ENCODE peak calls at places on chromosomes 2 and 18, in seven cellular contexts. M is heart right ventricle; R is adipocyte; K is left ventricle myocardium inferior; Y is PC-3; O is tibial nerve; C is CD8-positive, alpha-beta memory T cell. B is an unnamed sample.

GRCh38 chr2:201887851-201888451 is 81.6 kb downstream of the CDK15 start:
- DNase-seq in Y (no peak), O (no peak), M (no peak), K (no peak), R (peak; percentile 30), C (no peak), B (no peak)

GRCh38 chr2:176500921-176501320 is 231.7 kb downstream of the MTX2 start:
- DNase-seq in C (no peak), Y (no peak), O (no peak), K (no peak), R (no peak), M (no peak), B (no peak)

GRCh38 chr2:230505162-230505561 is 89.2 kb downstream of the SP100 start:
- DNase-seq in K (no peak), R (no peak), C (no peak), Y (no peak), O (no peak), M (no peak), B (no peak)

GRCh38 chr2:37342636-37343211 is 1.7 kb upstream of the QPCT start:
- DNase-seq in O (no peak), C (no peak), Y (no peak), R (no peak), K (no peak), M (peak; percentile 26), B (no peak)

GRCh38 chr2:149765636-149766035 is 178.1 kb upstream of the MMADHC start:
- DNase-seq in O (no peak), Y (no peak), R (no peak), K (no peak), C (no peak), M (no peak), B (no peak)

GRCh38 chr18:62498616-62499262 is 24.1 kb upstream of the ZCCHC2 start:
- DNase-seq in Y (no peak), C (no peak), O (no peak), M (no peak), R (no peak), K (no peak), B (no peak)

GRCh38 chr2:236143811-236144210 is 24.4 kb downstream of the GBX2 start:
- DNase-seq in O (no peak), R (no peak), K (no peak), Y (no peak), C (no peak), M (no peak), B (no peak)

GRCh38 chr2:100767224-100767653 is 52.7 kb upstream of the NPAS2 start:
- DNase-seq in Y (peak; percentile 97), C (no peak), O (no peak), R (peak; percentile 64), K (no peak), M (no peak), B (no peak)

GRCh38 chr2:150271952-150272351 is 215.5 kb downstream of the RND3 start:
- DNase-seq in O (no peak), C (no peak), K (no peak), R (peak; percentile 56), M (no peak), Y (peak; percentile 93), B (peak; percentile 67)

GRCh38 chr2:127401757-127402695 is 14.3 kb upstream of the MAP3K2 start:
- DNase-seq in C (no peak), R (no peak), M (no peak), K (no peak), Y (peak; percentile 75), O (no peak), B (no peak)

GRCh38 chr2:156434461-156435291 is 1.5 kb upstream of the GPD2 start:
- DNase-seq in Y (peak; percentile 26), R (peak; percentile 29), O (no peak), K (no peak), M (no peak), C (no peak), B (no peak)

GRCh38 chr2:134399096-134399495 is 145.2 kb downstream of the MGAT5 start:
- DNase-seq in K (no peak), M (no peak), O (no peak), R (peak; percentile 50), C (no peak), Y (no peak), B (no peak)

GRCh38 chr18:67421666-67422065 is 94.9 kb downstream of the DSEL start:
- DNase-seq in K (no peak), C (no peak), M (no peak), Y (no peak), O (no peak), R (peak; percentile 48), B (no peak)

GRCh38 chr18:67417864-67418523 is 98.5 kb downstream of the DSEL start:
- DNase-seq in O (no peak), K (no peak), C (peak; percentile 33), Y (peak; percentile 59), M (no peak), R (peak; percentile 63), B (peak; percentile 44)
- H3K4me3 ChIP-seq in O (peak overlapping the region; percentile 16), K (peak overlapping the region; percentile 24), C (peak overlapping the region; percentile 55), Y (peak overlapping the region; percentile 61), M (no peak overlapping the region), R (peak overlapping the region; percentile 75), B (peak overlapping the region; percentile 17)

DNA sequence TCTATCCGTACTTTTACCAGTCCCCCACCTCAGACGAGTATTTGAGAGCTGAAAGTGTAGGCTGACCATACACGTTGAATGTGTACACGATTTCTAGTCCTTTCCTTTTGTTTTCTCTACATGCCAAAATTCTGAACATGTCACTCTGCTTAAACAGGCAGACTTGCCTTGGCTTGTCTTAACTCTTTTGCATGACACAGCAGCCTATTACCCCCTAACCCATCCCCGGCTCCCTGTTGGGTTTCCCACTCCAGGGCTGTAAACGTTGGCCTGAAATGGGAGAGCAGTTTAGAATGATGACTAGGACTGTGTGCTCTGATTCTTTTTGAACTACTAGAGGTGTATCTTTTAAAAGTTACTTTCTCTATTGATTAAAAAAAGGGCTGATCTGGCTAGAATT is 19.1 kb downstream of the MTCL1 start:
- DNase-seq in Y (no peak), K (no peak), M (no peak), C (no peak), R (no peak), O (no peak), B (no peak)
- H3K36me3 ChIP-seq in Y (peaks cover 14% of the 10 kb centered on the region), K (no peaks in the 10 kb centered on the region), M (no peaks in the 10 kb centered on the region), C (no peaks in the 10 kb centered on the region), R (peaks cover 19% of the 10 kb centered on the region), O (no peaks in the 10 kb centered on the region), B (peaks cover 57% of the 10 kb centered on the region)

GRCh38 chr18:65287642-65288041 is 463.2 kb upstream of the CDH7 start:
- DNase-seq in O (no peak), C (no peak), K (no peak), M (no peak), Y (peak; percentile 8), R (no peak), B (no peak)
- H3K4me3 ChIP-seq in O (no peak overlapping the region), C (no peak overlapping the region), K (no peak overlapping the region), M (no peak overlapping the region), Y (no peak overlapping the region), R (no peak overlapping the region), B (no peak overlapping the region)

GRCh38 chr2:1688161-1688560 is 56.2 kb downstream of the PXDN start:
- DNase-seq in Y (no peak), R (no peak), M (no peak), C (no peak), K (no peak), O (no peak), B (no peak)

GRCh38 chr2:1687254-1687653 is 57.1 kb downstream of the PXDN start:
- DNase-seq in Y (peak; percentile 63), O (no peak), M (no peak), R (no peak), C (no peak), K (no peak), B (no peak)

GRCh38 chr2:1690056-1690775 is 54.1 kb downstream of the PXDN start:
- DNase-seq in K (no peak), C (no peak), M (no peak), Y (no peak), R (peak; percentile 48), O (no peak), B (no peak)

GRCh38 chr2:1686784-1687105 is 57.6 kb downstream of the PXDN start:
- DNase-seq in M (no peak), C (no peak), O (no peak), R (peak; percentile 80), K (no peak), Y (peak; percentile 85), B (no peak)

GRCh38 chr2:1688859-1689258 is 55.5 kb downstream of the PXDN start:
- DNase-seq in Y (no peak), K (no peak), C (no peak), O (no peak), M (no peak), R (no peak), B (no peak)
- H3K36me3 ChIP-seq in Y (peaks cover 67% of the 10 kb centered on the region), K (peaks cover 25% of the 10 kb centered on the region), C (no peaks in the 10 kb centered on the region), O (no peaks in the 10 kb centered on the region), M (no peaks in the 10 kb centered on the region), R (peaks cover 88% of the 10 kb centered on the region), B (peaks cover 92% of the 10 kb centered on the region)

GRCh38 chr2:105747254-105747909 is 2.7 kb downstream of the NCK2 start:
- DNase-seq in Y (no peak), C (no peak), M (no peak), O (no peak), K (no peak), R (no peak), B (no peak)
- H3K4me3 ChIP-seq in Y (no peak overlapping the region), C (peak overlapping the region; percentile 90), M (no peak overlapping the region), O (no peak overlapping the region), K (peak overlapping the region; percentile 89), R (no peak overlapping the region), B (no peak overlapping the region)

DNA sequence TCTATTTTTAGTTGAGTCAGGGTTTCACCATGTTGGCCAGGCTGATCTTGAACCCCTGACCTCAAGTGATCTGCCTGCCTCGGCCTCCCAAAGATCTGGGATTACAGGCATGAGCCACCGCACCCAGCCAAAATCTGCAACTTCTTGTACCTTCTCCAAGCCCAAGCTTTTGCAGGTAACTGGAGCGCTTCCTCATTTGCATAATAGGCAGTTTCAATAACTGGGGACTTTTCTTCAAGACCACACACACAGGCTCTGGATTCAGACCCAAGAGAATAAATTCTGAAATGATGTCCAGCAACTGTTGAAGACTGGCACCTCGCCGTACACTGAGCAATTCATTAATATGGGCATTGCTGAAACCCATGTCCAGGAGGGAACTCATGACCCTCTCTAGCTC is 2.8 kb downstream of the MTERF4 start:
- DNase-seq in Y (no peak), M (no peak), O (no peak), C (no peak), R (no peak), K (no peak), B (no peak)
- H3K36me3 ChIP-seq in Y (no peaks in the 10 kb centered on the region), M (no peaks in the 10 kb centered on the region), O (no peaks in the 10 kb centered on the region), C (peaks cover 28% of the 10 kb centered on the region), R (peaks cover 40% of the 10 kb centered on the region), K (peaks cover 52% of the 10 kb centered on the region), B (peaks cover 58% of the 10 kb centered on the region)

GRCh38 chr2:20222769-20223344 is 2.1 kb downstream of the SDC1 start:
- DNase-seq in C (no peak), Y (peak; percentile 25), O (no peak), M (no peak), K (no peak), R (no peak), B (no peak)
- H3K4me3 ChIP-seq in C (no peak overlapping the region), Y (peak overlapping the region; percentile 78), O (peak overlapping the region; percentile 56), M (peak overlapping the region; percentile 52), K (peak overlapping the region; percentile 74), R (peak overlapping the region; percentile 84), B (no peak overlapping the region)